ENCODE peak calls at places on chromosomes 11 and 22, in six cellular contexts. V, R, S, F, X and T are unnamed samples.

GRCh38 chr11:48087974-48088681 is 107.8 kb downstream of the PTPRJ start:
- DNase-seq in V (peak; percentile 62), R (no peak), S (no peak), F (no peak), X (no peak), T (no peak)

GRCh38 chr22:44462246-44463015 is 35.6 kb downstream of the RTL6 start:
- DNase-seq in V (no peak), R (no peak), S (no peak), F (no peak), X (no peak), T (no peak)

GRCh38 chr11:94706211-94706610 is 61.9 kb upstream of the AMOTL1 start:
- DNase-seq in V (no peak), R (no peak), S (no peak), F (no peak), X (no peak), T (no peak)

GRCh38 chr22:24841261-24841660 is 35.2 kb downstream of the SGSM1 start:
- DNase-seq in V (peak; percentile 66), R (no peak), S (no peak), F (no peak), X (no peak), T (no peak)

GRCh38 chr11:35610636-35611035 is 7.6 kb upstream of the FJX1 start:
- DNase-seq in V (no peak), R (no peak), S (no peak), F (no peak), X (no peak), T (no peak)

GRCh38 chr22:21632237-21632895 is at the start of gene CCDC116:
- DNase-seq in V (no peak), R (peak; percentile 65), S (peak; percentile 50), F (peak; percentile 61), X (peak; percentile 27), T (peak; percentile 52)

GRCh38 chr11:110621826-110622225 is 90.4 kb downstream of the ARHGAP20 start:
- DNase-seq in V (no peak), R (no peak), S (no peak), F (no peak), X (no peak), T (no peak)

GRCh38 chr22:30609260-30610185 is 2.5 kb downstream of the TCN2 start:
- DNase-seq in V (peak; percentile 88), R (no peak), S (no peak), F (no peak), X (peak; percentile 90), T (no peak)

GRCh38 chr22:46142548-46143490 is 7.5 kb upstream of the PPARA start:
- DNase-seq in V (no peak), R (no peak), S (no peak), F (no peak), X (no peak), T (no peak)

GRCh38 chr11:117851091-117851490 is 25.4 kb downstream of the FXYD6 start:
- DNase-seq in V (no peak), R (no peak), S (no peak), F (no peak), X (no peak), T (no peak)

GRCh38 chr11:118996926-118997626 is 862 bp upstream of the CENATAC start:
- DNase-seq in V (no peak), R (peak; percentile 30), S (peak; percentile 32), F (peak; percentile 60), X (peak; percentile 45), T (peak; percentile 24)

GRCh38 chr22:43993072-43993760 is 30.9 kb upstream of the PARVB start:
- DNase-seq in V (no peak), R (peak; percentile 34), S (peak; percentile 46), F (peak; percentile 82), X (peak; percentile 71), T (peak; percentile 65)

GRCh38 chr11:28913883-28914282 is 805.7 kb downstream of the METTL15 start:
- DNase-seq in V (no peak), R (no peak), S (no peak), F (no peak), X (no peak), T (no peak)

GRCh38 chr11:87266751-87267150 is 229.0 kb downstream of the TMEM135 start:
- DNase-seq in V (no peak), R (no peak), S (no peak), F (no peak), X (no peak), T (no peak)

GRCh38 chr11:107427569-107428180 is 29.9 kb downstream of the CWF19L2 start:
- DNase-seq in V (no peak), R (no peak), S (peak; percentile 27), F (no peak), X (peak; percentile 25), T (no peak)

GRCh38 chr11:34245043-34245442 is 112.8 kb downstream of the ABTB2 start:
- DNase-seq in V (no peak), R (no peak), S (no peak), F (no peak), X (no peak), T (peak; percentile 32)

GRCh38 chr22:42644422-42645340 is 4.3 kb upstream of the ATP5MGL start:
- DNase-seq in V (no peak), R (no peak), S (no peak), F (no peak), X (peak; percentile 61), T (no peak)

GRCh38 chr11:113615773-113616172 is 90.3 kb downstream of the TMPRSS5 start:
- DNase-seq in V (no peak), R (no peak), S (no peak), F (no peak), X (no peak), T (no peak)

GRCh38 chr11:127521413-127521812 is 520.8 kb upstream of the KIRREL3 start:
- DNase-seq in V (no peak), R (no peak), S (no peak), F (no peak), X (no peak), T (no peak)

GRCh38 chr11:73717136-73717535 is 43.7 kb downstream of the RAB6A start:
- DNase-seq in V (no peak), R (no peak), S (no peak), F (no peak), X (no peak), T (no peak)

GRCh38 chr11:72241290-72241781 is 2.6 kb downstream of the PHOX2A start:
- DNase-seq in V (no peak), R (no peak), S (no peak), F (no peak), X (no peak), T (no peak)

GRCh38 chr11:123770712-123771111 is 16.4 kb upstream of the OR6X1 start:
- DNase-seq in V (no peak), R (no peak), S (no peak), F (no peak), X (no peak), T (no peak)